ENCODE peak calls at places on chromosomes 12 and 14, in ten cellular contexts. One of them, this sample, is unnamed.

GRCh38 chr12:78387721-78388120 is 476.9 kb upstream of the SYT1 start:
- DNase-seq in tibial artery: no peak
- DNase-seq in psoas muscle: no peak
- DNase-seq in pancreas: no peak
- DNase-seq in heart left ventricle: no peak
- DNase-seq in ovary: no peak
- DNase-seq in cardiac muscle cell: no peak
- DNase-seq in left lung: no peak
- DNase-seq in lung: no peak
- DNase-seq in CD8-positive, alpha-beta T cell: no peak
- DNase-seq in this sample: no peak

GRCh38 chr12:23771230-23771949 is 178.1 kb downstream of the SOX5 start:
- DNase-seq in tibial artery: peak; percentile 74
- DNase-seq in psoas muscle: peak; percentile 28
- DNase-seq in pancreas: no peak
- DNase-seq in heart left ventricle: peak; percentile 47
- DNase-seq in ovary: no peak
- DNase-seq in cardiac muscle cell: peak; percentile 32
- DNase-seq in left lung: no peak
- DNase-seq in lung: peak; percentile 29
- DNase-seq in CD8-positive, alpha-beta T cell: no peak
- DNase-seq in this sample: no peak

GRCh38 chr12:59030415-59030814 is 110.1 kb upstream of the LRIG3 start:
- DNase-seq in tibial artery: no peak
- DNase-seq in psoas muscle: no peak
- DNase-seq in pancreas: peak; percentile 80
- DNase-seq in heart left ventricle: no peak
- DNase-seq in ovary: no peak
- DNase-seq in cardiac muscle cell: no peak
- DNase-seq in left lung: peak; percentile 57
- DNase-seq in lung: peak; percentile 69
- DNase-seq in CD8-positive, alpha-beta T cell: no peak
- DNase-seq in this sample: no peak

GRCh38 chr14:106556665-106557289 is 1030.4 kb downstream of the TMEM121 start:
- DNase-seq in tibial artery: no peak
- DNase-seq in psoas muscle: peak; percentile 23
- DNase-seq in pancreas: peak; percentile 76
- DNase-seq in heart left ventricle: no peak
- DNase-seq in ovary: no peak
- DNase-seq in cardiac muscle cell: no peak
- DNase-seq in left lung: peak; percentile 90
- DNase-seq in lung: peak; percentile 62
- DNase-seq in CD8-positive, alpha-beta T cell: peak; percentile 71
- DNase-seq in this sample: no peak

GRCh38 chr12:95634622-95635621 is 83.6 kb upstream of the USP44 start:
- DNase-seq in tibial artery: no peak
- DNase-seq in psoas muscle: no peak
- DNase-seq in pancreas: peak; percentile 52
- DNase-seq in heart left ventricle: no peak
- DNase-seq in ovary: no peak
- DNase-seq in cardiac muscle cell: no peak
- DNase-seq in left lung: no peak
- DNase-seq in lung: no peak
- DNase-seq in CD8-positive, alpha-beta T cell: no peak
- DNase-seq in this sample: no peak

GRCh38 chr12:6053541-6053940 is 70.9 kb downstream of the VWF start:
- DNase-seq in tibial artery: no peak
- DNase-seq in psoas muscle: no peak
- DNase-seq in pancreas: no peak
- DNase-seq in heart left ventricle: no peak
- DNase-seq in ovary: no peak
- DNase-seq in cardiac muscle cell: peak; percentile 78
- DNase-seq in left lung: no peak
- DNase-seq in lung: no peak
- DNase-seq in CD8-positive, alpha-beta T cell: no peak
- DNase-seq in this sample: no peak

GRCh38 chr14:100568164-100568997 is 18.8 kb downstream of the BEGAIN start:
- DNase-seq in tibial artery: no peak
- DNase-seq in psoas muscle: no peak
- DNase-seq in pancreas: no peak
- DNase-seq in heart left ventricle: no peak
- DNase-seq in ovary: no peak
- DNase-seq in cardiac muscle cell: no peak
- DNase-seq in left lung: no peak
- DNase-seq in lung: no peak
- DNase-seq in CD8-positive, alpha-beta T cell: no peak
- DNase-seq in this sample: no peak

GRCh38 chr12:131131808-131132117 is 178.1 kb downstream of the ADGRD1 start:
- DNase-seq in tibial artery: no peak
- DNase-seq in psoas muscle: no peak
- DNase-seq in pancreas: no peak
- DNase-seq in heart left ventricle: no peak
- DNase-seq in ovary: no peak
- DNase-seq in cardiac muscle cell: no peak
- DNase-seq in left lung: peak; percentile 55
- DNase-seq in lung: no peak
- DNase-seq in CD8-positive, alpha-beta T cell: no peak
- DNase-seq in this sample: peak; percentile 28

GRCh38 chr14:54256156-54256555 is 140.7 kb upstream of the CDKN3 start:
- DNase-seq in tibial artery: no peak
- DNase-seq in psoas muscle: no peak
- DNase-seq in pancreas: no peak
- DNase-seq in heart left ventricle: no peak
- DNase-seq in ovary: no peak
- DNase-seq in cardiac muscle cell: no peak
- DNase-seq in left lung: no peak
- DNase-seq in lung: no peak
- DNase-seq in CD8-positive, alpha-beta T cell: no peak
- DNase-seq in this sample: no peak

GRCh38 chr14:39015360-39015961 is 87.6 kb downstream of the SEC23A start:
- DNase-seq in tibial artery: no peak
- DNase-seq in psoas muscle: no peak
- DNase-seq in pancreas: no peak
- DNase-seq in heart left ventricle: peak; percentile 16
- DNase-seq in ovary: no peak
- DNase-seq in cardiac muscle cell: peak; percentile 74
- DNase-seq in left lung: no peak
- DNase-seq in lung: no peak
- DNase-seq in CD8-positive, alpha-beta T cell: no peak
- DNase-seq in this sample: peak; percentile 17

GRCh38 chr12:127911289-127911688 is 355.7 kb upstream of the TMEM132C start:
- DNase-seq in tibial artery: no peak
- DNase-seq in psoas muscle: no peak
- DNase-seq in pancreas: no peak
- DNase-seq in heart left ventricle: no peak
- DNase-seq in ovary: no peak
- DNase-seq in cardiac muscle cell: no peak
- DNase-seq in left lung: no peak
- DNase-seq in lung: no peak
- DNase-seq in CD8-positive, alpha-beta T cell: no peak
- DNase-seq in this sample: no peak

GRCh38 chr12:6962285-6963015 is 8.0 kb downstream of the PHB2 start:
- DNase-seq in tibial artery: peak; percentile 66
- DNase-seq in psoas muscle: peak; percentile 14
- DNase-seq in pancreas: peak; percentile 84
- DNase-seq in heart left ventricle: no peak
- DNase-seq in ovary: peak; percentile 41
- DNase-seq in cardiac muscle cell: no peak
- DNase-seq in left lung: peak; percentile 85
- DNase-seq in lung: peak; percentile 82
- DNase-seq in CD8-positive, alpha-beta T cell: no peak
- DNase-seq in this sample: no peak

GRCh38 chr12:121872546-121873223 is 14.0 kb upstream of the HPD start:
- DNase-seq in tibial artery: no peak
- DNase-seq in psoas muscle: no peak
- DNase-seq in pancreas: no peak
- DNase-seq in heart left ventricle: peak; percentile 16
- DNase-seq in ovary: peak; percentile 43
- DNase-seq in cardiac muscle cell: peak; percentile 96
- DNase-seq in left lung: peak; percentile 45
- DNase-seq in lung: peak; percentile 49
- DNase-seq in CD8-positive, alpha-beta T cell: no peak
- DNase-seq in this sample: peak; percentile 29

GRCh38 chr14:64700894-64701293 is 3.3 kb upstream of the PLEKHG3 start:
- DNase-seq in tibial artery: no peak
- DNase-seq in psoas muscle: no peak
- DNase-seq in pancreas: no peak
- DNase-seq in heart left ventricle: no peak
- DNase-seq in ovary: no peak
- DNase-seq in cardiac muscle cell: no peak
- DNase-seq in left lung: no peak
- DNase-seq in lung: no peak
- DNase-seq in CD8-positive, alpha-beta T cell: no peak
- DNase-seq in this sample: no peak

GRCh38 chr14:64410084-64410774 is 22.1 kb downstream of the MTHFD1 start:
- DNase-seq in tibial artery: no peak
- DNase-seq in psoas muscle: no peak
- DNase-seq in pancreas: no peak
- DNase-seq in heart left ventricle: no peak
- DNase-seq in ovary: no peak
- DNase-seq in cardiac muscle cell: peak; percentile 63
- DNase-seq in left lung: no peak
- DNase-seq in lung: no peak
- DNase-seq in CD8-positive, alpha-beta T cell: no peak
- DNase-seq in this sample: peak; percentile 90

GRCh38 chr12:104680070-104680469 is 223.3 kb downstream of the CHST11 start:
- DNase-seq in tibial artery: no peak
- DNase-seq in psoas muscle: no peak
- DNase-seq in pancreas: no peak
- DNase-seq in heart left ventricle: no peak
- DNase-seq in ovary: no peak
- DNase-seq in cardiac muscle cell: no peak
- DNase-seq in left lung: no peak
- DNase-seq in lung: no peak
- DNase-seq in CD8-positive, alpha-beta T cell: peak; percentile 58
- DNase-seq in this sample: no peak

GRCh38 chr12:56337753-56338221 is 897 bp upstream of the IL23A start:
- DNase-seq in tibial artery: no peak
- DNase-seq in psoas muscle: no peak
- DNase-seq in pancreas: no peak
- DNase-seq in heart left ventricle: no peak
- DNase-seq in ovary: no peak
- DNase-seq in cardiac muscle cell: no peak
- DNase-seq in left lung: no peak
- DNase-seq in lung: no peak
- DNase-seq in CD8-positive, alpha-beta T cell: no peak
- DNase-seq in this sample: no peak
- H3K4me3 ChIP-seq in tibial artery: no peak overlapping the region
- H3K4me3 ChIP-seq in psoas muscle: no peak overlapping the region
- H3K4me3 ChIP-seq in pancreas: no peak overlapping the region
- H3K4me3 ChIP-seq in heart left ventricle: no peak overlapping the region
- H3K4me3 ChIP-seq in ovary: no peak overlapping the region
- H3K4me3 ChIP-seq in cardiac muscle cell: no peak overlapping the region
- H3K4me3 ChIP-seq in left lung: no peak overlapping the region
- H3K4me3 ChIP-seq in lung: no peak overlapping the region
- H3K4me3 ChIP-seq in CD8-positive, alpha-beta T cell: peak overlapping the region; percentile 53
- H3K4me3 ChIP-seq in this sample: no peak overlapping the region

GRCh38 chr12:12510141-12510540 is 52.5 kb downstream of the DUSP16 start:
- DNase-seq in tibial artery: no peak
- DNase-seq in psoas muscle: no peak
- DNase-seq in pancreas: no peak
- DNase-seq in heart left ventricle: no peak
- DNase-seq in ovary: no peak
- DNase-seq in cardiac muscle cell: peak; percentile 27
- DNase-seq in left lung: no peak
- DNase-seq in lung: no peak
- DNase-seq in CD8-positive, alpha-beta T cell: no peak
- DNase-seq in this sample: no peak
- H3K4me1 ChIP-seq in tibial artery: peaks cover 27% of the 10 kb centered on the region
- H3K4me1 ChIP-seq in psoas muscle: peaks cover 71% of the 10 kb centered on the region
- H3K4me1 ChIP-seq in pancreas: no peaks in the 10 kb centered on the region
- H3K4me1 ChIP-seq in heart left ventricle: peaks cover 48% of the 10 kb centered on the region
- H3K4me1 ChIP-seq in ovary: peaks cover 6% of the 10 kb centered on the region
- H3K4me1 ChIP-seq in cardiac muscle cell: peaks cover 28% of the 10 kb centered on the region
- H3K4me1 ChIP-seq in left lung: peaks cover 19% of the 10 kb centered on the region
- H3K4me1 ChIP-seq in lung: peaks cover 3% of the 10 kb centered on the region
- H3K4me1 ChIP-seq in CD8-positive, alpha-beta T cell: peaks cover 3% of the 10 kb centered on the region
- H3K4me1 ChIP-seq in this sample: peaks cover 23% of the 10 kb centered on the region

DNA sequence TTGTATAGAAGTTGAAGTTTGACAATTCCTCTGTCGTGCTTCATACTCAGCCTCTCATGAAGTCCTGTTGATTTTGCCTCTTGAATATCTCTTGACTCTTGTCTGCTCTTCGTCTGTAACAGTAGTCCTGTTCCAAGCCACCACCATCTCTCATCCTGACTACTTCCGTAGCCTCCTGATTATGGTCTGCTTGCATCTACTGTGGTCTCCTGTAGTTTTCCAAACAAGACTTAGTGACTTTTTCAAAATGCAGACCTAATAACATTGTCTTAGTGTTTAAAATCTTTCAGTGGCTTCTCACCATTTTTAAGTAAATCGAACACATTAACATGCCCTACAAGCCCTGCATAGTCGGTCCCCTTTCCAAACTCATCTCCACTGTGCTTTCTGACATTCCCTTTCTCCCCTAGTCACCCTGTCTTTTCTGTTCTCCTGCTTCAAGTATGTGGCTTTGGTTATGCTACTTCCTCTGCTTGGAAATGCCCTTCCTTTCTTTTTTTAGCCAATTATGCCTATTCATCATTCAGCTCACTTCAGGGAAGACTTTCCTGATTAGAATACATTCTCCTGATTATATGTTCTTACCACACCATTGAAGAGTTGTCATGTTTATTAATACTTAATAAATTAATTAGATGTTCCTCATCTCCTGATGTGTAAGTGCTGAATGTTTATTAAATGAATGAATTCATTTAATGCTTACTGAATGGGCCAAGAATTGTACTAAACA is 2.0 kb downstream of the SCYL2 start:
- DNase-seq in tibial artery: no peak
- DNase-seq in psoas muscle: no peak
- DNase-seq in pancreas: no peak
- DNase-seq in heart left ventricle: no peak
- DNase-seq in ovary: no peak
- DNase-seq in cardiac muscle cell: peak; percentile 18
- DNase-seq in left lung: no peak
- DNase-seq in lung: no peak
- DNase-seq in CD8-positive, alpha-beta T cell: no peak
- DNase-seq in this sample: no peak
- H3K4me3 ChIP-seq in tibial artery: peak overlapping the region; percentile 99
- H3K4me3 ChIP-seq in psoas muscle: peak overlapping the region; percentile 96
- H3K4me3 ChIP-seq in pancreas: no peak overlapping the region
- H3K4me3 ChIP-seq in heart left ventricle: peak overlapping the region; percentile 95
- H3K4me3 ChIP-seq in ovary: no peak overlapping the region
- H3K4me3 ChIP-seq in cardiac muscle cell: peak overlapping the region; percentile 88
- H3K4me3 ChIP-seq in left lung: peak overlapping the region; percentile 81
- H3K4me3 ChIP-seq in lung: no peak overlapping the region
- H3K4me3 ChIP-seq in CD8-positive, alpha-beta T cell: no peak overlapping the region
- H3K4me3 ChIP-seq in this sample: peak overlapping the region; percentile 92

DNA sequence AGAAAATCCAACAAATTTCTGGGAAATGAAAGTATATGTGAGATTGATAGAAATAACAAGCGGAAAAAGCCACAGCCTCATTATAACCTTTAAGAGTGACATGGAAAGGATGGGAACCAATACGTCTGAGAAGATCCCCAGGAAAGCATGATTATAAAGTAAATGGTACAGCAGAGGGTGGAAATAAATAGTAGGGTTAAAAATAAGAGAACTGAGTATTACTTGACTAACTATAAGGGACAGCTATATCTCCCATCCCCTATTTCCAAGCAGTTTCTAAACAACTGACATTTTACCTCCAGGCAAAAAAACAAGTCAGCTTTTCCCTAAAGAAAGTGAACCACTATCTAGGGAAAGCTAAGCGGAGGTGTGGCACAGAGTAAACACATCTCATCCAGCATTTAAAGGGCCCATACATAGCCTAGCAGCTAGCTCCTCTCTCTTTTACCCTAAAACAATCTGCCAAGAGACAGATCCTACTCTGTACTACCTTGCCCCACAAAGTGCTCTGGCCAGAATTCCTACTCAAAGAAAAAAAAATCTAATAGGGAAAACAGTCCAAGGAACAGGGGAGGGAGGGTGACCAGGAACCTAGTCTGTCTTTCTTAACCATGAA is 11.2 kb downstream of the OSBPL8 start:
- DNase-seq in tibial artery: no peak
- DNase-seq in psoas muscle: no peak
- DNase-seq in pancreas: no peak
- DNase-seq in heart left ventricle: no peak
- DNase-seq in ovary: no peak
- DNase-seq in cardiac muscle cell: no peak
- DNase-seq in left lung: no peak
- DNase-seq in lung: no peak
- DNase-seq in CD8-positive, alpha-beta T cell: no peak
- DNase-seq in this sample: peak; percentile 13
- H3K4me1 ChIP-seq in tibial artery: no peaks in the 10 kb centered on the region
- H3K4me1 ChIP-seq in psoas muscle: peaks cover 80% of the 10 kb centered on the region
- H3K4me1 ChIP-seq in pancreas: peaks cover 30% of the 10 kb centered on the region
- H3K4me1 ChIP-seq in heart left ventricle: peaks cover 72% of the 10 kb centered on the region
- H3K4me1 ChIP-seq in ovary: peaks cover 1% of the 10 kb centered on the region
- H3K4me1 ChIP-seq in cardiac muscle cell: peaks cover 56% of the 10 kb centered on the region
- H3K4me1 ChIP-seq in left lung: peaks cover 5% of the 10 kb centered on the region
- H3K4me1 ChIP-seq in lung: peaks cover 5% of the 10 kb centered on the region
- H3K4me1 ChIP-seq in CD8-positive, alpha-beta T cell: peaks cover 69% of the 10 kb centered on the region
- H3K4me1 ChIP-seq in this sample: peaks cover 40% of the 10 kb centered on the region